ENCODE peak calls at places on chromosomes 1 and 21, in seven cellular contexts. E is A549, R is breast epithelium, A is left ventricle myocardium inferior, N is upper lobe of right lung, H is Peyer's patch, P is body of pancreas. D is an unnamed sample.
A peak's percentile ranks its signal among the peaks of the same experiment; 100 is the strongest.

GRCh38 chr1:925532-926421 is 2.1 kb downstream of the SAMD11 start:
- DNase-seq in E (no peak), R (no peak), A (no peak), N (no peak), H (no peak), P (no peak), D (peak; percentile 68)

GRCh38 chr1:222794656-222795474 is 20.0 kb upstream of the DISP1 start:
- DNase-seq in E (no peak), R (no peak), A (no peak), N (no peak), H (no peak), P (no peak), D (peak; percentile 64)

GRCh38 chr1:175477248-175477647 is 266.1 kb downstream of the TNR start:
- DNase-seq in E (no peak), R (no peak), A (no peak), N (no peak), H (no peak), P (no peak), D (no peak)

GRCh38 chr1:210437781-210438180 is 109.1 kb downstream of the HHAT start:
- DNase-seq in E (no peak), R (no peak), A (no peak), N (no peak), H (no peak), P (no peak), D (peak; percentile 87)

GRCh38 chr1:154816937-154817336 is 53.1 kb downstream of the KCNN3 start:
- DNase-seq in E (no peak), R (no peak), A (no peak), N (no peak), H (no peak), P (no peak), D (no peak)

GRCh38 chr1:92307980-92308379 is 9.1 kb downstream of the RPAP2 start:
- DNase-seq in E (no peak), R (no peak), A (no peak), N (no peak), H (no peak), P (no peak), D (no peak)

GRCh38 chr1:5983361-5984103 is 8.7 kb downstream of the NPHP4 start:
- DNase-seq in E (no peak), R (no peak), A (no peak), N (no peak), H (no peak), P (no peak), D (no peak)

GRCh38 chr1:61960999-61961398 is 218.7 kb downstream of the PATJ start:
- DNase-seq in E (no peak), R (no peak), A (no peak), N (no peak), H (no peak), P (no peak), D (no peak)

GRCh38 chr1:70429219-70429618 is 18.2 kb downstream of the CTH start:
- DNase-seq in E (no peak), R (no peak), A (no peak), N (no peak), H (no peak), P (no peak), D (no peak)

GRCh38 chr1:67570473-67571143 is 114.4 kb upstream of the GADD45A start:
- DNase-seq in E (peak; percentile 56), R (no peak), A (no peak), N (no peak), H (no peak), P (peak; percentile 60), D (no peak)

GRCh38 chr1:44884746-44885145 is 41.7 kb upstream of the PTCH2 start:
- DNase-seq in E (no peak), R (no peak), A (peak; percentile 21), N (no peak), H (no peak), P (peak; percentile 3), D (no peak)

GRCh38 chr1:68431076-68431475 is 18.7 kb downstream of the RPE65 start:
- DNase-seq in E (no peak), R (no peak), A (no peak), N (no peak), H (no peak), P (no peak), D (no peak)

GRCh38 chr1:171653796-171654704 is 1.6 kb upstream of the MYOC start:
- DNase-seq in E (no peak), R (no peak), A (no peak), N (no peak), H (no peak), P (peak; percentile 13), D (no peak)

DNA sequence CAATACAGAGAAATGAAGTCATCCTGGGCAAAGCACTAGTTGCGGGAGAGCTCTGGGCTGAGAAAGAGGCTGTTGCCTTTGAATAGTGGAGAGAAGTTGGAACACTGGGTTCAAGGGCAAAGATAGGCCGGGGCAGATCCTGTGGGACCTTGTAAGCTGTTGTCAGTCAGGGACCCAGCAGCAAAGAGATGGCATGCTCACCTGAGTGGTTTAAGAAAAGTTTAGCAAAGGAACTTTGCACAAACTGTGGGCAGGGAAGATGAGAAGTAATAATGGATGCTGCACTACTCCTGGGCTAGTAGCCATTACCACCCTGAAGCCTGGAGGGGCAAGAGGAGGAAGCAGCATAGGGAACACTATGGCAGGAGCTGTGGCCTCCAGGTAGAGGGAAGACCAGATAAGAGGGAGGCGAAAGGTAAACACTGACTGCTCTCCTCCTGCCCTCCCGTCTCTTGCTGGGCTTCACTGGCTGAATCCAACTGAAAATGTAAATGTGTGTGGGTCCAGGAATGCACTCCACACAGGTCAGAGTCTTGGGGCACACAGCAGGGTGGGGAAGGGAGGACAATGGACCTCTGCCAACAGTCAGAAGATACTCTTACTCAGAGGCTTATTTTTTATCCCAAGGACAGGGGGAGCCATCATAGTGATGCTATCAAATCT is 129.2 kb downstream of the PLPP3 start:
- DNase-seq in E (no peak), R (no peak), A (no peak), N (no peak), H (no peak), P (no peak), D (no peak)
- H3K27ac ChIP-seq in E (peak overlapping the region; percentile 30), R (no peak overlapping the region), A (peak overlapping the region; percentile 11), N (no peak overlapping the region), H (no peak overlapping the region), P (no peak overlapping the region), D (no peak overlapping the region)

DNA sequence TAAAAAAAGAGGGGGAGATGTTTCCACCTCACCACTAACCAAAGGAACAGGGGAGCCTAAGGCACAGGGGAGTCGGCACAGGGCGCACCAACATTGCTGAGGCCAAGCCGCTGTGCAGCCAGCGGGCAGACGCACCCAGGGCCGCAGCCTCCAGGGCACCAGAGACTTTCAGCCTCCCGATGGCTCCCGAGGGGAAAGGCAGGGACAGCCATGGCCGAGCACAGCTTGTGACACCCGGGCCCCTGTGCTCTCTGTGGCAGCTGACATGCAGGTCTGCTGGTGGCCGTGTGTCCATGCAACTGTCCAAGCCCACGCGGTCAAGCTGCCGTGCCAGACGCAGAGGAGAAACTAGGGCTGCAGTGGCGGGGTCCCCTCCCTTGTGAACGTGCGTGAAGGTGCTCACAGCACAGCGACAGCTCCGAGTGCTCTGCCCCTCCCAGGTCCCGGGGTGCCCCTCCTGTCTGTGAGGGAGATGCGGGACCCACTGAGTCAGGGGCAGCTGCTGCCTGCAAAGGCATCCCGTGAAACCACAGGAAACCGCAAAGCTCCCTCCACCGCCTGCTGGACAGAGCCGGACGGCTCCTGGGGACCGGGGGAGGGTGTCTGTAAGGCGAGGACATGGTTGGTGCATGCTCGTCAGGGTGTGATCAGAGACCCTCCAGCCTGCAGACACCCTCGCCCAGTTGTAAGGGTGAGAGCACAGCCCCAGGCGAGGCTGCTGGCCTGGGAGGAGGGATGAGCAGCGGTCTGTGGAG is 2.5 kb downstream of the KRTAP10-11 start:
- DNase-seq in E (no peak), R (no peak), A (no peak), N (no peak), H (peak; percentile 1), P (no peak), D (peak; percentile 41)
- H3K9me3 ChIP-seq in E (peaks cover 3% of the 10 kb centered on the region), R (peaks cover 18% of the 10 kb centered on the region), A (peaks cover 20% of the 10 kb centered on the region), N (peaks cover 9% of the 10 kb centered on the region), H (peaks cover 5% of the 10 kb centered on the region), P (no peaks in the 10 kb centered on the region), D (no peaks in the 10 kb centered on the region)

GRCh38 chr1:11802616-11802972 is 3.2 kb downstream of the MTHFR start:
- DNase-seq in E (no peak), R (no peak), A (no peak), N (peak; percentile 65), H (no peak), P (no peak), D (no peak)

GRCh38 chr1:11805454-11806306 is at the start of the genes CLCN6 and MTHFR:
- DNase-seq in E (peak; percentile 96), R (peak; percentile 100), A (peak; percentile 100), N (peak; percentile 100), H (peak; percentile 99), P (peak; percentile 100), D (peak; percentile 100)

GRCh38 chr1:11804666-11805453 is 904 bp downstream of the MTHFR start:
- DNase-seq in E (no peak), R (peak; percentile 59), A (peak; percentile 68), N (peak; percentile 79), H (peak; percentile 60), P (peak; percentile 70), D (no peak)

GRCh38 chr1:11800756-11801433 is 4.9 kb downstream of the MTHFR start:
- DNase-seq in E (no peak), R (no peak), A (no peak), N (peak; percentile 59), H (no peak), P (no peak), D (no peak)

GRCh38 chr1:11802973-11803885 is 2.5 kb downstream of the MTHFR start:
- DNase-seq in E (no peak), R (peak; percentile 83), A (peak; percentile 95), N (peak; percentile 94), H (peak; percentile 88), P (peak; percentile 88), D (peak; percentile 92)
- H3K4me3 ChIP-seq in E (no peak overlapping the region), R (peak overlapping the region; percentile 53), A (peak overlapping the region; percentile 80), N (peak overlapping the region; percentile 94), H (peak overlapping the region; percentile 45), P (no peak overlapping the region), D (no peak overlapping the region)

GRCh38 chr1:245656189-245656717 is 501.5 kb downstream of the KIF26B start:
- DNase-seq in E (no peak), R (no peak), A (no peak), N (no peak), H (no peak), P (no peak), D (peak; percentile 60)

GRCh38 chr1:245652660-245653427 is 498.1 kb downstream of the KIF26B start:
- DNase-seq in E (no peak), R (no peak), A (no peak), N (no peak), H (no peak), P (no peak), D (no peak)

GRCh38 chr1:245657371-245657770 is 502.6 kb downstream of the KIF26B start:
- DNase-seq in E (no peak), R (no peak), A (no peak), N (no peak), H (no peak), P (no peak), D (no peak)

GRCh38 chr1:245650441-245650840 is 495.7 kb downstream of the KIF26B start:
- DNase-seq in E (no peak), R (no peak), A (no peak), N (no peak), H (no peak), P (no peak), D (no peak)

DNA sequence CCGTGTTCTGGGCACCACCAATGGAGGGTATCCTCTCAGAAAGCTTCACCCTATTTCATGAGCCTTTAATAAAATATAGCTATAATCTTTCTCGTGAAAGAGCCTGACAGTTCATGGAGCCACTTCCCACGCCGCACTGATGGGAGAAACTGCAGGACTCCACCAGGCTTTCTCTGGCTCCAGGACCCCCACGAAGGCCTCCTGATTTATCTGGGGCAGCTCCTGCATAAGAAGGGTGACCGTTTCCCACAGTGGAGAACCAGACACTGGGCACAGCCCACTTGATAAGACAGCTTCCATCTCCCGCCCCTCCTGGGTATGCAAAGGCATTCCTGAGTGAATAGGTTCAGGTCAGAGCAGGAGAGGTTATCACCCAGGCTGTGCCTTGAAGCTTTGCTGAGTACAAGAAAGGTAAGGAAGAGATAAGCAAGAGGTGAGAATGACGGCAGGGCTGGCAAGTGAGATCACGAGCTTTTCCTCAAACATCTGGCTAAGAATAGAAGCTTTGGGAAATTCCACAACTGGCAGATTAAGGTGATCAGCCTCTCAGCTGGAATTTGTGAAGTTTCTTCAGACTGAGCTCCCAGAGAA is 499.8 kb downstream of the KIF26B start:
- DNase-seq in E (no peak), R (no peak), A (no peak), N (no peak), H (no peak), P (no peak), D (no peak)
- H3K27ac ChIP-seq in E (no peak overlapping the region), R (no peak overlapping the region), A (no peak overlapping the region), N (no peak overlapping the region), H (no peak overlapping the region), P (no peak overlapping the region), D (no peak overlapping the region)

D was measured in SJCRH30.